ENCODE peak calls at places on chromosomes 6 and 20, in ten cellular contexts. Z is cardiac fibroblast, W is heart right ventricle, H is colonic mucosa, E is heart left ventricle, K is foreskin fibroblast, C is neural progenitor cell, Y is neural crest cell, U is tibial nerve, O is omental fat pad. J is an unnamed sample.

GRCh38 chr6:4611441-4612129 is 164.6 kb upstream of the CDYL start:
- DNase-seq in Z (no peak), W (no peak), H (peak; percentile 38), E (no peak), K (no peak), C (no peak), Y (no peak), U (no peak), O (no peak), J (no peak)

GRCh38 chr6:25499851-25500250 is 152.2 kb upstream of the SCGN start:
- DNase-seq in Z (peak; percentile 12), W (no peak), H (no peak), E (no peak), K (peak; percentile 31), C (no peak), Y (no peak), U (no peak), O (no peak), J (no peak)

GRCh38 chr20:36491901-36492617 is 49.3 kb upstream of the MYL9 start:
- DNase-seq in Z (peak; percentile 46), W (no peak), H (no peak), E (no peak), K (no peak), C (no peak), Y (no peak), U (no peak), O (no peak), J (no peak)

GRCh38 chr20:36122931-36123288 is 31.6 kb upstream of the EPB41L1 start:
- DNase-seq in Z (no peak), W (no peak), H (no peak), E (no peak), K (no peak), C (no peak), Y (no peak), U (no peak), O (no peak), J (no peak)

GRCh38 chr20:58222446-58222845 is 6.0 kb downstream of the ANKRD60 start:
- DNase-seq in Z (no peak), W (no peak), H (no peak), E (no peak), K (no peak), C (no peak), Y (no peak), U (no peak), O (no peak), J (no peak)

GRCh38 chr20:10436053-10436699 is 1.1 kb downstream of the SLX4IP start:
- DNase-seq in Z (no peak), W (peak; percentile 14), H (no peak), E (no peak), K (no peak), C (no peak), Y (no peak), U (no peak), O (no peak), J (no peak)

GRCh38 chr6:110683236-110683635 is 132.0 kb downstream of the CDK19 start:
- DNase-seq in Z (no peak), W (no peak), H (no peak), E (no peak), K (peak; percentile 4), C (no peak), Y (no peak), U (no peak), O (no peak), J (no peak)

GRCh38 chr20:57282691-57283361 is 16.4 kb upstream of the BMP7 start:
- DNase-seq in Z (no peak), W (no peak), H (no peak), E (no peak), K (no peak), C (peak; percentile 66), Y (peak; percentile 63), U (no peak), O (no peak), J (no peak)

GRCh38 chr6:5537967-5538366 is 276.7 kb downstream of the FARS2 start:
- DNase-seq in Z (peak; percentile 28), W (no peak), H (no peak), E (no peak), K (peak; percentile 53), C (no peak), Y (no peak), U (no peak), O (no peak), J (no peak)

GRCh38 chr20:25017257-25017803 is 24.8 kb upstream of the APMAP start:
- DNase-seq in Z (no peak), W (no peak), H (peak; percentile 75), E (peak; percentile 15), K (no peak), C (no peak), Y (no peak), U (no peak), O (no peak), J (peak; percentile 68)

GRCh38 chr6:138600261-138600660 is 101.0 kb upstream of the NHSL1 start:
- DNase-seq in Z (no peak), W (no peak), H (no peak), E (no peak), K (no peak), C (no peak), Y (no peak), U (no peak), O (no peak), J (no peak)

GRCh38 chr6:166490671-166491500 is 95.6 kb downstream of the RAMACL start:
- DNase-seq in Z (peak; percentile 69), W (no peak), H (peak; percentile 52), E (no peak), K (no peak), C (no peak), Y (no peak), U (no peak), O (no peak), J (no peak)

GRCh38 chr6:46655803-46656202 is 3.0 kb downstream of the SLC25A27 start:
- DNase-seq in Z (peak; percentile 5), W (no peak), H (peak; percentile 34), E (no peak), K (no peak), C (peak; percentile 74), Y (peak; percentile 38), U (no peak), O (no peak), J (no peak)
- TF ChIP-seq CTCF in Z (peak; percentile 32), W (no peak), H (peak; percentile 23), E (peak; percentile 15), K (peak; percentile 22), C (peak; percentile 79), Y (peak; percentile 63), U (no peak), O (no peak), J (peak; percentile 66)

DNA sequence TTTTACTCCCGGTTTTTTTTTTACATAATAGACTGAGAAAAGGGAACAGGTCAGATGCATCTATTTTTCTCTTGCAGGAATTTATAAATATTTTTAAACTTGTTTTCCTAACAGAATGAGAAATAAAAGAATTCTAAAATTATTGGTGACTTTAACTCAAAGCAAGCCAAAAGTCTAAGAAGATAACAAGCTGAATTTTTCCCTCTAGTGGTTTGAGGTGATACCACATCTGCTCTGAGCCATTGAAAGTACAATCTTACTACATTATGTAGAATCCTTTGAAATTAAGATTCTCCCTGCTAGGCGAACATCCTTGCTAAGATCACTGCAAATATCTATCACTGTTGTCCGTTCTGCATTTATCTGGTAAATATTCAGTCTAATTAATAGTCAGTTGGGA is 10.7 kb upstream of the STMND1 start:
- DNase-seq in Z (peak; percentile 17), W (no peak), H (no peak), E (no peak), K (no peak), C (peak; percentile 13), Y (no peak), U (no peak), O (no peak), J (no peak)
- TF ChIP-seq CTCF in Z (peak; percentile 48), W (no peak), H (no peak), E (peak; percentile 18), K (peak; percentile 47), C (peak; percentile 56), Y (peak; percentile 60), U (peak; percentile 19), O (no peak), J (peak; percentile 75)

GRCh38 chr6:43951063-43951755 is 176.0 kb downstream of the MRPL14 start:
- DNase-seq in Z (peak; percentile 32), W (peak; percentile 68), H (peak; percentile 75), E (peak; percentile 58), K (peak; percentile 50), C (peak; percentile 86), Y (peak; percentile 43), U (no peak), O (no peak), J (no peak)

GRCh38 chr6:43953256-43953655 is 174.0 kb downstream of the MRPL14 start:
- DNase-seq in Z (no peak), W (no peak), H (no peak), E (no peak), K (no peak), C (no peak), Y (no peak), U (no peak), O (no peak), J (no peak)

GRCh38 chr6:43952746-43953145 is 174.5 kb downstream of the MRPL14 start:
- DNase-seq in Z (peak; percentile 33), W (no peak), H (no peak), E (no peak), K (no peak), C (no peak), Y (no peak), U (no peak), O (no peak), J (no peak)

GRCh38 chr6:43950731-43951062 is 176.6 kb downstream of the MRPL14 start:
- DNase-seq in Z (no peak), W (no peak), H (no peak), E (no peak), K (no peak), C (no peak), Y (no peak), U (no peak), O (no peak), J (no peak)

GRCh38 chr6:43951756-43952675 is 175.2 kb downstream of the MRPL14 start:
- DNase-seq in Z (no peak), W (no peak), H (no peak), E (no peak), K (no peak), C (no peak), Y (no peak), U (no peak), O (no peak), J (no peak)
- TF ChIP-seq CTCF in Z (no peak), W (no peak), H (no peak), E (peak; percentile 9), K (no peak), C (no peak), Y (no peak), U (no peak), O (no peak), J (no peak)

GRCh38 chr20:1324598-1325172 is 4.3 kb downstream of the SDCBP2 start:
- DNase-seq in Z (peak; percentile 88), W (no peak), H (no peak), E (peak; percentile 15), K (no peak), C (no peak), Y (no peak), U (no peak), O (peak; percentile 46), J (no peak)
- TF ChIP-seq CTCF in Z (no peak), W (no peak), H (no peak), E (no peak), K (no peak), C (no peak), Y (no peak), U (no peak), O (no peak), J (no peak)

DNA sequence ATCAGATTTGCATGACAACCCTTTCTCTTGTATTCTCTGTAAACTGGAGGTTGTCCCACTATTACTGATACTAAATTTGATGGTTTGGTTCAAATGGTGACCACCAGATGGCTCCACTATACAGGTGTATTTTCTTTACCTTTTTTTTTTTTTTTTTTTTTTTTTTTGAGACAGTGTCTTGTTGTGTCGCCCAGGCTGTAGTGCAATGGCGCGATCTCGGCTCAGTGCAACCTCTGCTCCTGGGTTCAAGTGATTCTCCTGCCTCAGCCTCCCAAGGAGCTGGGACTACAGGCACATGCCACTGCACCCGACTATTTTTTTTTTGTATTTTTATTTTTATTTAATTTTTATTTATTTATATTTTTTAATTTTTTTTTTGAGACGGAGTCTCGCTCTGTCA is 6.6 kb upstream of the WTAP start:
- DNase-seq in Z (peak; percentile 49), W (no peak), H (peak; percentile 49), E (no peak), K (no peak), C (peak; percentile 41), Y (no peak), U (peak; percentile 32), O (no peak), J (no peak)
- TF ChIP-seq CTCF in Z (peak; percentile 35), W (peak; percentile 19), H (peak; percentile 44), E (peak; percentile 49), K (no peak), C (peak; percentile 53), Y (peak; percentile 72), U (peak; percentile 19), O (no peak), J (peak; percentile 78)